ENCODE peak calls at places on chromosomes 16 and 17, in six cellular contexts. F is AG04450; W is H4; X is activated CD4-positive, CD25-positive, alpha-beta regulatory T cell; V is D341Med; G is LHCN-M2. K is an unnamed sample.

GRCh38 chr16:59991171-59991570 is 1257.1 kb upstream of the GOT2 start:
- DNase-seq in F (no peak), W (no peak), X (no peak), V (no peak), G (no peak), K (no peak)

GRCh38 chr17:44850612-44851011 is 2.9 kb downstream of the HIGD1B start:
- DNase-seq in F (no peak), W (no peak), X (no peak), V (peak), G (no peak), K (no peak)

GRCh38 chr16:48062681-48063080 is 93.1 kb downstream of the ABCC12 start:
- DNase-seq in F (no peak), W (no peak), X (no peak), V (no peak), G (no peak), K (no peak)

GRCh38 chr16:82329504-82330192 is 159.6 kb upstream of the MPHOSPH6 start:
- DNase-seq in F (no peak), W (peak), X (no peak), V (no peak), G (no peak), K (no peak)

GRCh38 chr17:27466748-27467375 is 10.6 kb downstream of the KSR1 start:
- DNase-seq in F (no peak), W (no peak), X (peak), V (no peak), G (no peak), K (no peak)

GRCh38 chr16:66930189-66930588 is 4.0 kb downstream of the CIAO2B start:
- DNase-seq in F (no peak), W (peak), X (no peak), V (no peak), G (peak), K (peak)

GRCh38 chr17:81526662-81527571 is 1.3 kb upstream of the FSCN2 start:
- DNase-seq in F (no peak), W (no peak), X (no peak), V (no peak), G (no peak), K (no peak)

GRCh38 chr16:75789237-75789636 is 62.9 kb upstream of the CPHXL start:
- DNase-seq in F (peak), W (peak), X (no peak), V (peak), G (peak), K (no peak)

GRCh38 chr17:32553168-32553567 is 66.4 kb downstream of the CDK5R1 start:
- DNase-seq in F (no peak), W (no peak), X (no peak), V (no peak), G (no peak), K (peak)

GRCh38 chr16:9677301-9677653 is 505.0 kb downstream of the GRIN2A start:
- DNase-seq in F (no peak), W (no peak), X (no peak), V (no peak), G (no peak), K (no peak)

GRCh38 chr16:21162661-21163151 is 4.2 kb downstream of the LDAF1 start:
- DNase-seq in F (no peak), W (no peak), X (no peak), V (no peak), G (no peak), K (no peak)

GRCh38 chr17:81367171-81367570 is 28.1 kb upstream of the BAHCC1 start:
- DNase-seq in F (no peak), W (no peak), X (no peak), V (no peak), G (no peak), K (no peak)

GRCh38 chr16:54208262-54208661 is 78.3 kb downstream of the IRX3 start:
- DNase-seq in F (no peak), W (no peak), X (no peak), V (no peak), G (no peak), K (no peak)

GRCh38 chr16:57904101-57904500 is 66.8 kb downstream of the CNGB1 start:
- DNase-seq in F (no peak), W (no peak), X (no peak), V (no peak), G (no peak), K (no peak)

GRCh38 chr16:4094138-4094773 is 22.0 kb downstream of the ADCY9 start:
- DNase-seq in F (no peak), W (no peak), X (no peak), V (no peak), G (no peak), K (no peak)

GRCh38 chr17:21061971-21062526 is 19.2 kb upstream of the USP22 start:
- DNase-seq in F (no peak), W (no peak), X (no peak), V (no peak), G (no peak), K (no peak)

GRCh38 chr17:13843862-13844640 is 225.3 kb upstream of the COX10 start:
- DNase-seq in F (no peak), W (peak), X (no peak), V (no peak), G (no peak), K (no peak)

GRCh38 chr17:81386646-81387234 is 8.5 kb upstream of the BAHCC1 start:
- DNase-seq in F (no peak), W (no peak), X (no peak), V (no peak), G (no peak), K (no peak)

GRCh38 chr17:67365762-67366192 is 600 bp downstream of the PSMD12 start:
- DNase-seq in F (no peak), W (no peak), X (no peak), V (no peak), G (peak), K (no peak)

GRCh38 chr16:29232811-29233704 is 173.5 kb downstream of the NPIPB11 start:
- DNase-seq in F (no peak), W (no peak), X (no peak), V (no peak), G (no peak), K (no peak)

GRCh38 chr16:84738255-84739038 is 38.6 kb downstream of the USP10 start:
- DNase-seq in F (peak), W (peak), X (peak), V (peak), G (peak), K (peak)

GRCh38 chr16:11152205-11152604 is 103.8 kb downstream of the SOCS1 start:
- DNase-seq in F (no peak), W (no peak), X (no peak), V (no peak), G (peak), K (no peak)

GRCh38 chr16:53991181-53992056 is 287.5 kb downstream of the FTO start:
- DNase-seq in F (peak), W (peak), X (no peak), V (no peak), G (peak), K (no peak)

GRCh38 chr16:87465306-87465705 is 27.5 kb downstream of the ZCCHC14 start:
- DNase-seq in F (peak), W (peak), X (no peak), V (no peak), G (peak), K (peak)

GRCh38 chr17:39920218-39921210 is 2.1 kb upstream of the GSDMB start:
- DNase-seq in F (no peak), W (no peak), X (peak), V (peak), G (no peak), K (no peak)

GRCh38 chr17:77437017-77437416 is 296.2 kb downstream of the SEC14L1 start:
- DNase-seq in F (peak), W (peak), X (no peak), V (no peak), G (peak), K (peak)

GRCh38 chr17:18959071-18959844 is 7.3 kb downstream of the SLC5A10 start:
- DNase-seq in F (no peak), W (no peak), X (no peak), V (no peak), G (no peak), K (no peak)

GRCh38 chr17:34740516-34740915 is 161.1 kb downstream of the TMEM132E start:
- DNase-seq in F (no peak), W (no peak), X (no peak), V (no peak), G (no peak), K (no peak)

GRCh38 chr17:79793924-79794304 is 3.0 kb downstream of the CBX8 start:
- DNase-seq in F (peak), W (peak), X (no peak), V (peak), G (peak), K (no peak)

GRCh38 chr17:66492500-66493123 is 190.2 kb downstream of the PRKCA start:
- DNase-seq in F (no peak), W (no peak), X (no peak), V (no peak), G (no peak), K (no peak)

GRCh38 chr17:82034371-82035011 is 3.0 kb downstream of the DCXR start:
- DNase-seq in F (no peak), W (no peak), X (no peak), V (no peak), G (no peak), K (no peak)

GRCh38 chr16:10490141-10490540 is 90.3 kb downstream of the EMP2 start:
- DNase-seq in F (no peak), W (no peak), X (no peak), V (no peak), G (no peak), K (no peak)

GRCh38 chr16:49528564-49529150 is 155.1 kb downstream of the C16orf78 start:
- DNase-seq in F (no peak), W (no peak), X (no peak), V (no peak), G (no peak), K (no peak)

GRCh38 chr17:60067871-60068270 is 10.8 kb downstream of the HEATR6 start:
- DNase-seq in F (no peak), W (no peak), X (no peak), V (no peak), G (no peak), K (no peak)

GRCh38 chr17:53150101-53150698 is 672.5 kb upstream of the KIF2B start:
- DNase-seq in F (no peak), W (peak), X (no peak), V (peak), G (no peak), K (no peak)

K was measured in colonic mucosa.